ENCODE peak calls at places on chromosomes 6 and 20, in four cellular contexts. W, L, G and O are unnamed samples.

GRCh38 chr6:40348591-40348990 is 238.6 kb downstream of the LRFN2 start:
- DNase-seq in W (no peak), L (no peak), G (no peak), O (no peak)

GRCh38 chr6:169579712-169580111 is 122.1 kb downstream of the WDR27 start:
- DNase-seq in W (no peak), L (no peak), G (no peak), O (no peak)

GRCh38 chr20:8424010-8424409 is 291.9 kb downstream of the PLCB1 start:
- DNase-seq in W (no peak), L (no peak), G (no peak), O (no peak)

GRCh38 chr6:138956244-138956924 is 31.7 kb downstream of the REPS1 start:
- DNase-seq in W (no peak), L (no peak), G (no peak), O (no peak)

GRCh38 chr6:140857734-140858380 is 1274.9 kb upstream of the GJE1 start:
- DNase-seq in W (no peak), L (no peak), G (no peak), O (no peak)

GRCh38 chr6:14951704-14952103 is 294.2 kb upstream of the JARID2 start:
- DNase-seq in W (no peak), L (no peak), G (no peak), O (no peak)

GRCh38 chr6:82741325-82741995 is 324.2 kb downstream of the UBE3D start:
- DNase-seq in W (no peak), L (no peak), G (no peak), O (no peak)

GRCh38 chr20:63619505-63619904 is 7.4 kb downstream of the GMEB2 start:
- DNase-seq in W (no peak), L (no peak), G (no peak), O (no peak)

GRCh38 chr6:11778648-11779307 is at the start of gene ADTRP:
- DNase-seq in W (no peak), L (no peak), G (no peak), O (no peak)

GRCh38 chr6:37005061-37005810 is at the start of gene FGD2:
- DNase-seq in W (no peak), L (no peak), G (no peak), O (peak; percentile 65)

GRCh38 chr6:157244175-157244574 is 79.1 kb downstream of the TMEM242 start:
- DNase-seq in W (peak; percentile 73), L (no peak), G (no peak), O (peak; percentile 35)

GRCh38 chr6:20879526-20879925 is 345.3 kb downstream of the CDKAL1 start:
- DNase-seq in W (no peak), L (no peak), G (no peak), O (no peak)

GRCh38 chr6:56156643-56157042 is 90.7 kb downstream of the COL21A1 start:
- DNase-seq in W (no peak), L (no peak), G (no peak), O (no peak)

GRCh38 chr6:3797231-3798200 is 46.0 kb upstream of the PXDC1 start:
- DNase-seq in W (no peak), L (no peak), G (no peak), O (no peak)

GRCh38 chr20:44064501-44065400 is 122.2 kb downstream of the JPH2 start:
- DNase-seq in W (no peak), L (no peak), G (no peak), O (no peak)

GRCh38 chr6:6751197-6751596 is 162.7 kb downstream of the LY86 start:
- DNase-seq in W (no peak), L (no peak), G (no peak), O (no peak)

GRCh38 chr6:84979541-84979940 is 215.1 kb upstream of the TBX18 start:
- DNase-seq in W (no peak), L (no peak), G (no peak), O (no peak)

GRCh38 chr6:125004198-125004597 is 42.0 kb downstream of the RNF217 start:
- DNase-seq in W (no peak), L (no peak), G (no peak), O (peak; percentile 43)

GRCh38 chr20:43853174-43853803 is 61.4 kb upstream of the TOX2 start:
- DNase-seq in W (no peak), L (no peak), G (no peak), O (no peak)

GRCh38 chr6:3252861-3253596 is 5.7 kb upstream of the PSMG4 start:
- DNase-seq in W (no peak), L (no peak), G (no peak), O (no peak)

GRCh38 chr6:108113557-108114519 is 39.3 kb upstream of the OSTM1 start:
- DNase-seq in W (no peak), L (no peak), G (peak; percentile 46), O (peak; percentile 60)

GRCh38 chr20:33010133-33010504 is 2.6 kb downstream of the BPIFB2 start:
- DNase-seq in W (no peak), L (no peak), G (no peak), O (no peak)

GRCh38 chr6:34595332-34596090 is 39.4 kb upstream of the SPDEF start:
- DNase-seq in W (no peak), L (no peak), G (no peak), O (no peak)

GRCh38 chr20:8152183-8152582 is 20.1 kb downstream of the PLCB1 start:
- DNase-seq in W (no peak), L (no peak), G (no peak), O (no peak)

GRCh38 chr6:150282806-150283205 is 86.0 kb upstream of the IYD start:
- DNase-seq in W (no peak), L (no peak), G (no peak), O (no peak)

GRCh38 chr20:58691773-58692578 is 624 bp upstream of the NPEPL1 start:
- DNase-seq in W (peak; percentile 35), L (no peak), G (no peak), O (peak; percentile 23)

GRCh38 chr20:3188823-3189413 is 15.6 kb downstream of the DDRGK1 start:
- DNase-seq in W (no peak), L (no peak), G (no peak), O (no peak)

GRCh38 chr6:7468382-7469081 is 72.9 kb upstream of the DSP start:
- DNase-seq in W (no peak), L (no peak), G (no peak), O (peak; percentile 66)

GRCh38 chr6:6597682-6598081 is 9.2 kb downstream of the LY86 start:
- DNase-seq in W (no peak), L (no peak), G (no peak), O (no peak)

GRCh38 chr6:142942805-142943227 is 2.2 kb downstream of the HIVEP2 start:
- DNase-seq in W (no peak), L (no peak), G (no peak), O (peak; percentile 32)

GRCh38 chr6:111450087-111450486 is 32.9 kb downstream of the REV3L start:
- DNase-seq in W (no peak), L (no peak), G (no peak), O (no peak)

GRCh38 chr6:155832596-155832995 is 377.0 kb upstream of the NOX3 start:
- DNase-seq in W (no peak), L (no peak), G (no peak), O (no peak)

GRCh38 chr6:33710296-33711121 is 991 bp downstream of the UQCC2 start:
- DNase-seq in W (no peak), L (no peak), G (no peak), O (peak; percentile 24)

GRCh38 chr6:56101141-56101553 is 146.2 kb downstream of the COL21A1 start:
- DNase-seq in W (no peak), L (no peak), G (no peak), O (no peak)

GRCh38 chr6:18207949-18208348 is 52.7 kb downstream of the KDM1B start:
- DNase-seq in W (no peak), L (no peak), G (no peak), O (no peak)